ENCODE peak calls at places on chromosomes 6 and 20, in nine cellular contexts. I, A, U, T, K, H, M, G and L are unnamed samples.

GRCh38 chr20:59788811-59789210 is 144.6 kb downstream of the SYCP2 start:
- DNase-seq in I (no peak), A (no peak), U (no peak), T (no peak), K (no peak), H (no peak), M (no peak), G (no peak), L (no peak)

GRCh38 chr6:159978291-159979135 is 9.6 kb downstream of the IGF2R start:
- DNase-seq in I (no peak), A (no peak), U (peak; percentile 35), T (peak; percentile 60), K (no peak), H (peak; percentile 49), M (no peak), G (no peak), L (peak; percentile 87)

GRCh38 chr6:123527406-123527805 is 109.3 kb downstream of the TRDN start:
- DNase-seq in I (no peak), A (peak; percentile 63), U (no peak), T (no peak), K (no peak), H (no peak), M (no peak), G (no peak), L (no peak)

GRCh38 chr20:23050847-23051627 is 1.6 kb upstream of the THBD start:
- DNase-seq in I (peak; percentile 79), A (no peak), U (no peak), T (peak; percentile 57), K (no peak), H (peak; percentile 55), M (peak; percentile 23), G (peak; percentile 87), L (peak; percentile 66)

GRCh38 chr20:334578-334977 is 9.2 kb downstream of the SOX12 start:
- DNase-seq in I (no peak), A (no peak), U (no peak), T (no peak), K (no peak), H (no peak), M (no peak), G (no peak), L (no peak)

GRCh38 chr20:25284131-25284601 is 36.3 kb downstream of the PYGB start:
- DNase-seq in I (peak; percentile 14), A (no peak), U (no peak), T (no peak), K (no peak), H (no peak), M (no peak), G (peak; percentile 14), L (no peak)

GRCh38 chr20:60299951-60300350 is 341.7 kb downstream of the CDH26 start:
- DNase-seq in I (no peak), A (no peak), U (no peak), T (no peak), K (no peak), H (no peak), M (no peak), G (no peak), L (no peak)

GRCh38 chr6:53496797-53497196 is 48.1 kb downstream of the GCLC start:
- DNase-seq in I (no peak), A (no peak), U (no peak), T (no peak), K (no peak), H (no peak), M (no peak), G (no peak), L (no peak)

GRCh38 chr6:2693191-2693590 is 57.5 kb downstream of the MYLK4 start:
- DNase-seq in I (no peak), A (no peak), U (no peak), T (no peak), K (no peak), H (no peak), M (no peak), G (no peak), L (no peak)

GRCh38 chr6:41605649-41606048 is 32.6 kb upstream of the MDFI start:
- DNase-seq in I (no peak), A (no peak), U (no peak), T (no peak), K (no peak), H (no peak), M (no peak), G (no peak), L (peak; percentile 33)

GRCh38 chr20:7285918-7286556 is 518.6 kb downstream of the BMP2 start:
- DNase-seq in I (peak; percentile 62), A (peak; percentile 91), U (peak; percentile 66), T (peak; percentile 75), K (peak; percentile 72), H (peak; percentile 6), M (peak; percentile 72), G (peak; percentile 75), L (peak; percentile 78)

GRCh38 chr6:37279366-37280134 is 21.6 kb upstream of the TMEM217 start:
- DNase-seq in I (no peak), A (no peak), U (no peak), T (no peak), K (no peak), H (no peak), M (no peak), G (peak; percentile 29), L (no peak)

GRCh38 chr6:126202689-126203088 is 137.2 kb upstream of the CENPW start:
- DNase-seq in I (no peak), A (no peak), U (no peak), T (no peak), K (no peak), H (no peak), M (no peak), G (no peak), L (no peak)